ENCODE peak calls at places on chromosomes 2 and 18, in four cellular contexts. N is K562, A is GM12878, J is HepG2. U is an unnamed sample.

GRCh38 chr18:11154369-11154982 is 5.1 kb upstream of the PIEZO2 start:
- DNase-seq in N (peak), A (peak), J (peak), U (peak)

GRCh38 chr2:96249654-96250053 is 16.1 kb downstream of the TMEM127 start:
- DNase-seq in A (no peak), J (no peak), N (no peak), U (no peak)

GRCh38 chr18:22335644-22336275 is 82.0 kb downstream of the CTAGE1 start:
- DNase-seq in J (no peak), N (no peak), A (no peak), U (no peak)

GRCh38 chr2:150264442-150264841 is 223.0 kb downstream of the RND3 start:
- DNase-seq in A (no peak), J (no peak), N (no peak), U (no peak)

GRCh38 chr2:221588306-221588985 is 16.3 kb upstream of the EPHA4 start:
- DNase-seq in N (no peak), A (no peak), J (no peak), U (no peak)

GRCh38 chr2:37873229-37873628 is 51.9 kb upstream of the RMDN2 start:
- DNase-seq in A (no peak), J (no peak), N (no peak), U (no peak)

GRCh38 chr2:203394519-203395227 is 66.5 kb downstream of the ABI2 start:
- DNase-seq in A (no peak), N (peak), J (no peak), U (peak)

GRCh38 chr2:25983735-25984134 is 1.4 kb upstream of the KIF3C start:
- DNase-seq in A (no peak), J (no peak), N (no peak), U (no peak)

GRCh38 chr2:108217211-108217610 is 22.6 kb upstream of the SULT1C3 start:
- DNase-seq in N (no peak), J (no peak), A (no peak), U (no peak)

GRCh38 chr2:196248467-196249104 is 77.2 kb upstream of the STK17B start:
- DNase-seq in N (no peak), J (no peak), A (no peak), U (no peak)

GRCh38 chr2:150919899-150920298 is 341.8 kb downstream of the RBM43 start:
- DNase-seq in J (no peak), A (no peak), N (no peak), U (no peak)

GRCh38 chr18:13589943-13590342 is 136.4 kb downstream of the FAM210A start:
- DNase-seq in J (no peak), A (no peak), N (no peak), U (no peak)

GRCh38 chr18:79657342-79657996 is 22.1 kb upstream of the CTDP1 start:
- DNase-seq in N (no peak), J (no peak), A (no peak), U (no peak)

GRCh38 chr2:10380048-10380926 is 67.8 kb downstream of the ODC1 start:
- DNase-seq in N (no peak), J (no peak), A (no peak), U (no peak)

GRCh38 chr2:242010567-242011513 is 141.3 kb downstream of the RTP5 start:
- DNase-seq in N (no peak), A (no peak), J (no peak), U (no peak)

GRCh38 chr2:186862869-186863709 is 14.1 kb upstream of the ZSWIM2 start:
- DNase-seq in J (peak), A (no peak), N (peak), U (peak)

GRCh38 chr2:68544811-68545210 is 77.4 kb downstream of the APLF start:
- DNase-seq in N (no peak), A (no peak), J (no peak), U (no peak)

GRCh38 chr2:33417093-33417492 is 59.4 kb upstream of the RASGRP3 start:
- DNase-seq in J (no peak), A (no peak), N (no peak), U (no peak)

GRCh38 chr18:70289351-70290330 is 796 bp downstream of the SOCS6 start:
- DNase-seq in A (no peak), N (peak), J (no peak), U (no peak)

GRCh38 chr18:35618703-35619102 is 37.2 kb downstream of the GALNT1 start:
- DNase-seq in N (peak), J (no peak), A (no peak), U (no peak)

GRCh38 chr2:212406716-212407115 is 131.9 kb downstream of the ERBB4 start:
- DNase-seq in A (no peak), N (no peak), J (no peak), U (no peak)

GRCh38 chr2:63790913-63791312 is 50.8 kb upstream of the UGP2 start:
- DNase-seq in J (no peak), A (no peak), N (no peak), U (peak)

GRCh38 chr2:233114421-233114861 is 54.3 kb downstream of the INPP5D start:
- DNase-seq in A (no peak), N (no peak), J (no peak), U (no peak)

GRCh38 chr2:216724190-216724589 is 28.8 kb upstream of the IGFBP5 start:
- DNase-seq in J (no peak), A (no peak), N (no peak), U (no peak)

GRCh38 chr18:79755496-79756142 is 42.1 kb upstream of the KCNG2 start:
- DNase-seq in J (no peak), N (no peak), A (no peak), U (no peak)

GRCh38 chr2:108145551-108145950 is 94.2 kb upstream of the SULT1C3 start:
- DNase-seq in J (no peak), N (no peak), A (no peak), U (no peak)

GRCh38 chr2:127355407-127356008 is 32.3 kb downstream of the MAP3K2 start:
- DNase-seq in N (peak), A (no peak), J (peak), U (peak)

DNA sequence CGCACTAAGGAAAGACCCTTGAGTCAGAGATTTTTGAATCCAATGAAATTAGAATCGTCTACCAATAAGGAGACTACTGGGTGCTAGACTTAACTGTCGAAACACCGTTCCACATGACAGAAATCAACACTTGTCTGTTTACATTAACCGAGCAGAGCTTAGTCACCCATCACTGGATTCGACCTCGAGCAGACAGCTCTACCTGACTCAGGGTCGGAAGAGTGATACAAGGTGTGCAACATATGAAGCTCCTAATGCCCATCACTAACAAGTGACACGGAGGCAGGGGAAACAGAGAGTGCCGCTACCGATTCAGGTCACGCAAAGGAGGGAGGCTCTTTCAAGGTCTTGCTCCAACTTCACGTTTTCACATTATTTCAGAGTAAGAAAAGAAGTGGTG is 54.2 kb upstream of the FZD5 start:
- DNase-seq in J (no peak), A (no peak), N (no peak), U (no peak)
- TF ChIP-seq CHD4 in J (no peak), A (no peak), N (no peak), U (no peak)

GRCh38 chr18:48138660-48139426 is 208.4 kb upstream of the SMAD2 start:
- DNase-seq in N (no peak), A (no peak), J (no peak), U (no peak)

GRCh38 chr18:48137354-48138208 is 207.1 kb upstream of the SMAD2 start:
- DNase-seq in J (no peak), A (no peak), N (no peak), U (no peak)

GRCh38 chr18:48140738-48141137 is 210.3 kb upstream of the SMAD2 start:
- DNase-seq in A (no peak), J (no peak), N (no peak), U (no peak)

GRCh38 chr18:48138211-48138610 is 207.8 kb upstream of the SMAD2 start:
- DNase-seq in N (no peak), A (no peak), J (no peak), U (no peak)

GRCh38 chr18:48139427-48140347 is 209.2 kb upstream of the SMAD2 start:
- DNase-seq in A (no peak), N (no peak), J (no peak), U (no peak)
- TF ChIP-seq CHD4 in A (no peak), N (no peak), J (no peak), U (no peak)

DNA sequence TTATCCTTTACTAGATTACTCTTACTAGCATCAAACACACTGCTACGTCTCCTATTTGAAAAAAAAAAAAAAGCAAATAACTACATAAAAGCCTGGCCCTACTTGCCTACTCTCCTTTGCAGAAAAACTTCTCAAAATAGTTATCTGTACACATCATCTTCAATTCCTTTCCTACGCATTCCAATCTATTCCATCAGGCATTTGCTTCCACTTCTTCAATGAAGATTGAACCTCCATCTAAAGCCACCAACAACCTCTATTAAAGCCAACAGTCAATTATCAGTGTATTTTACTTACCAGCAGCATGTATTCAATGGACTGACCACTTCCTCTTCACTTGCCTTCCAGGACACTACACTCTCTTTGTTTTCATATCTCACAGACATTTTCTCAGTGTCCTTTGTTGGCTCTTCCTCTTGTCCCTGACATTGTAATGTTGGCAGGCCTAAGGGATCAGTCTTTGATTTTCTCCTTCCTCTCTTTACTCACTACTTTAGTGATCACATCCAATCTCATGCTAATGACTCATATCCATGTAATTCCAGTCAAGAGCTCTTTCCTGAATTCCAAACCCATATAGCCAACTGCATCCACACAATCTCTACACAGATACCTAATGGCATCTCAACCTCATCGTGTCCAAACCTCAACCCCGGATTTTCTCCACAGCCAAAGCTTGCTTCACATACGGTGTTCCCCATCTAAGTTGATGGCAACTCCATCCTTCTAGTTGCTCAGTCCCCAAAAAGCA is 131.3 kb downstream of the CCDC148 start:
- DNase-seq in N (no peak), J (peak), A (no peak), U (no peak)
- TF ChIP-seq CHD4 in N (no peak), J (no peak), A (no peak), U (no peak)

DNA sequence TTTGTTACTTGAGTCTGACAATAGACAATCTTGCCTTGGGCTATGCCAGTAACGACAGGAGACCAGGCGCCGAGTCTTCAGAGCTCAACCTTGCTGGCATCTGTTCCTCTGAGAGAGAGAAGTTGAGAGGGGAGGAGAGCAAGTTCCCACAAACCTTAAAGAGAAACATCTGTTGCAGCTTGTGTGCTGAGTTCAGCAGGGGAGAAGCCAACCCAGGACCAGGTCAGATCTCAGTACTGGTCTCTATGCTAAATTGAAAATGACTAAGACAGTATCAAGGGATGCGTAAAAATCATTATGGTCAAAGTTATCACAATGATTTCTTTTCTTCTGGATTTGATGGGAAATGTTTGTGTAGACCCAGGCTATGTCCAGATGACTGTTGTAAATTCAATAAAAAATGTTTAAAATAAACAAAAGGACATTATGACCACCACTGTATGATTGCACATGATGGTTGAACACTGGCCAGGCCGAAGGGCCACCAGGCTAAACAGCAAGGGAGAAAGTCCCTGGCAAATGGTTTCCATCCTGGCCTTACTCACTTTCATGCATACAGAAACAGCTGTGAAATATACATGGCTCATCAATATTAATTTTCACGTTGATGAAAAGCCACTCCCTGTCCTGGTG is 100.3 kb upstream of the PMAIP1 start:
- DNase-seq in J (no peak), N (no peak), A (no peak), U (no peak)
- TF ChIP-seq CHD4 in J (no peak), N (no peak), A (no peak), U (no peak)

GRCh38 chr2:41873102-41873501 is 174.7 kb upstream of the PKDCC start:
- DNase-seq in A (no peak), J (no peak), N (no peak), U (no peak)
- TF ChIP-seq CHD4 in A (no peak), J (no peak), N (no peak), U (no peak)

GRCh38 chr2:225019100-225019499 is 23.2 kb downstream of the DOCK10 start:
- DNase-seq in N (no peak), A (no peak), J (no peak), U (no peak)

GRCh38 chr2:225025917-225026571 is 16.2 kb downstream of the DOCK10 start:
- DNase-seq in N (no peak), J (no peak), A (no peak), U (peak)

GRCh38 chr2:225017713-225018112 is 24.6 kb downstream of the DOCK10 start:
- DNase-seq in A (no peak), N (no peak), J (no peak), U (no peak)

GRCh38 chr2:225020157-225020864 is 22.0 kb downstream of the DOCK10 start:
- DNase-seq in J (no peak), N (no peak), A (no peak), U (no peak)

DNA sequence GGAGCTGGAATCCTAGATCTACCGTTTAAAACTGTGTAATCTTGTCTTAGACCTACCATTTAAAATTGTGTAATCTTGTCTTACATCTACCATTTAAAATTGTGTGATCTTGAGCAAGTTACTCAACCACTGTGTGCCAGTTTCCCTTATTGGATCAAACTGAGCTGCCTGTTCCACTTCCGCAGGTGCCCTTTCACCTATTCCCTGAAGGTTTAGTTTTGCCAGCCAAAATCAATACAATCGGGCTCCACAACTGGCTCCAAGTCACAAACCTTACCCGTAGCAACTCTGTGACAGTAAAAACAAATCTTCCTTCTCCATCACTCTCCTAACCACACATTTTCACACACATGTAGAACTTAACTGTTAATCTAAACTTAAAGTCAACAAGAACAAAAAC is 20.1 kb downstream of the DOCK10 start:
- DNase-seq in J (no peak), N (no peak), A (no peak), U (no peak)
- TF ChIP-seq CHD4 in J (no peak), N (no peak), A (no peak), U (no peak)

DNA sequence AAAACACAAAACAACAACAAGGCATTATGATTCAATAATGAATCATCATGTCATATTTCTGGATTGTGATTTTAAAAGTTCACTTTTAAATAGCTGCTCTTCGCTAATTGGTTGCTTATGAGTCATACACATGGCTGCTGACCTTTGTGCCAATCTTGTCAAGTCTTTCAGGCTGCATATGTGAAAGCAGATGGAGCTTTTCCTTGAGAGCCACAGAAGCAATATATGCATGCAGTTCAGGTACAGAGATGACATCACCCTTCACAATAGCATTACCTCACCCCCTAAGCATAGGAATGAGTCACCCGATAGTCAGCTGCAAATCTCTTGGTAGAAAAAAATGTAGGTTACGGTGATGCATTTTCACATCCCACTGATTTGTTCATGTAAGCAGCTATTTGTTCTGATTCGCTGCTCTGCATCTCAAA is 27.2 kb downstream of the EIF2AK3 start:
- DNase-seq in N (peak), J (peak), A (peak), U (peak)
- TF ChIP-seq CHD4 in N (no peak), J (no peak), A (no peak), U (no peak)